ENCODE peak calls at places on chromosomes 6 and 20, in eight cellular contexts. D is PC-3, R is endothelial cell of umbilical vein, B is GM23248, A is MM.1S, V is HCT116, F is astrocyte, K is neural progenitor cell. P is an unnamed sample.

GRCh38 chr20:49278036-49278816 is at the start of gene ZNFX1:
- DNase-seq in R (peak; percentile 98), D (peak; percentile 100), K (peak; percentile 99), V (peak; percentile 94), A (peak; percentile 98), F (peak; percentile 90), B (peak; percentile 100), P (peak; percentile 99)

GRCh38 chr20:584375-585301 is 25.5 kb downstream of the TCF15 start:
- DNase-seq in K (no peak), R (no peak), V (peak; percentile 43), A (peak; percentile 37), D (peak; percentile 27), B (peak; percentile 27), F (no peak), P (no peak)

GRCh38 chr6:101085327-101085726 is 204.2 kb upstream of the ASCC3 start:
- DNase-seq in A (no peak), R (no peak), K (peak; percentile 18), D (peak; percentile 13), F (peak; percentile 66), B (no peak), V (no peak), P (no peak)

GRCh38 chr6:13653296-13653695 is 38.2 kb downstream of the NOL7 start:
- DNase-seq in D (peak; percentile 44), B (peak; percentile 52), K (no peak), R (peak; percentile 89), A (no peak), F (peak; percentile 47), V (no peak), P (no peak)

GRCh38 chr6:117989086-117989485 is 82.0 kb downstream of the SLC35F1 start:
- DNase-seq in R (no peak), D (no peak), F (no peak), A (no peak), B (no peak), K (no peak), V (no peak), P (no peak)

GRCh38 chr6:46395530-46395929 is 95.7 kb downstream of the RCAN2 start:
- DNase-seq in F (no peak), V (no peak), R (no peak), A (no peak), D (no peak), K (no peak), B (no peak), P (no peak)

GRCh38 chr20:62605236-62605948 is 36.9 kb upstream of the SLCO4A1 start:
- DNase-seq in B (no peak), A (no peak), D (no peak), V (no peak), K (no peak), R (no peak), F (no peak), P (no peak)

GRCh38 chr6:105991561-105992314 is 94.4 kb upstream of the PRDM1 start:
- DNase-seq in A (peak; percentile 36), R (peak; percentile 9), K (peak; percentile 32), B (peak; percentile 21), V (no peak), F (no peak), D (peak; percentile 22), P (peak; percentile 46)

GRCh38 chr6:158630944-158631616 is 13.5 kb downstream of the DYNLT1 start:
- DNase-seq in R (peak; percentile 45), B (peak; percentile 88), K (no peak), D (no peak), F (peak; percentile 53), A (no peak), V (no peak), P (no peak)

GRCh38 chr6:34478796-34479195 is 12.9 kb downstream of the PACSIN1 start:
- DNase-seq in D (no peak), K (no peak), A (no peak), F (no peak), V (no peak), B (no peak), R (no peak), P (no peak)

GRCh38 chr6:38269773-38270172 is 370.0 kb downstream of the BTBD9 start:
- DNase-seq in B (peak; percentile 4), R (peak; percentile 26), A (no peak), D (no peak), K (no peak), V (no peak), F (no peak), P (no peak)

GRCh38 chr6:111494951-111495350 is 11.9 kb upstream of the REV3L start:
- DNase-seq in D (no peak), A (no peak), B (no peak), V (no peak), F (no peak), K (no peak), R (peak; percentile 71), P (no peak)

GRCh38 chr6:11702796-11703130 is 75.8 kb downstream of the ADTRP start:
- DNase-seq in D (no peak), K (no peak), A (no peak), R (no peak), F (no peak), V (no peak), B (no peak), P (peak; percentile 22)

GRCh38 chr20:13953227-13953626 is 37.2 kb downstream of the SEL1L2 start:
- DNase-seq in F (no peak), K (peak; percentile 21), B (no peak), D (no peak), R (no peak), V (no peak), A (no peak), P (no peak)

GRCh38 chr6:15513801-15514711 is 148.8 kb downstream of the DTNBP1 start:
- DNase-seq in D (no peak), A (no peak), V (no peak), B (peak; percentile 64), K (no peak), R (no peak), F (no peak), P (no peak)

GRCh38 chr6:139473239-139473701 is 98.8 kb upstream of the CITED2 start:
- DNase-seq in F (peak; percentile 39), V (no peak), R (no peak), D (no peak), B (peak; percentile 53), K (peak; percentile 57), A (no peak), P (no peak)

GRCh38 chr6:110412258-110412839 is 3.0 kb downstream of the DDO start:
- DNase-seq in B (no peak), R (no peak), D (no peak), F (no peak), V (no peak), A (no peak), K (no peak), P (no peak)

GRCh38 chr6:110410534-110410933 is 4.8 kb downstream of the DDO start:
- DNase-seq in F (no peak), A (no peak), K (no peak), R (no peak), D (no peak), B (no peak), V (no peak), P (no peak)

GRCh38 chr6:110414669-110415296 is 592 bp downstream of the DDO start:
- DNase-seq in F (peak; percentile 2), D (no peak), B (no peak), R (no peak), K (no peak), A (no peak), V (no peak), P (no peak)

GRCh38 chr6:110419028-110419739 is 3.8 kb upstream of the DDO start:
- DNase-seq in R (no peak), B (no peak), A (no peak), F (no peak), D (no peak), K (no peak), V (no peak), P (no peak)

DNA sequence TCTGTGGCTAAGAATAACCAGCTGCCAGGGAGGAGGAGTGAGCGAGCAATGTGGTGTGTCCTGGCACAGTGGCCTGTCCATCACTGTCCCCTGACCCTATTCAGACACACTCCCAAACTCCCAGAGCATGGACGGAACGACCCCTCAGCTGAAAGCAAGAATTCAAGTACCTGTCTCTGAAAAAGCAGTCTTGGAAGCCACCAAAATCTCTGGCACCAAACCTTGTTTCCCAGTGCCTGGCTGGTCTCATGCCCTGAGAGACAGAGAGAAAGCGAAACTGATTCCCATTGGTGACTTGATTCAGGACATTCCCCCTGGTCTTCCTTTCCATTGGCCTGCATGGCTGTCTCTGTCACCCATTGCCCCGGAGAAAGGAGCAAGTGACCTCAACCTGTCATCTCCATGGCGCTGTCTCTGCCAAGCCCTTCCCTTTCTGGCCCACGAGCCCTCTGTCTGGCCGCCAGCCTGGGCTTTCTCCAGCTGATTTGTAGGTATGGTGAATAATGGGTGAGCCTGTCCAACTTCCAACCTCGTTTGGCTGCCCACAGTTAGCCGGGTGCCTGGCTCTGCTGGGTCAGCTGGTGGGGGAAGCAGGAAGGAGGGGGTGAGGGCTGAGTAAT is at the start of gene DDO:
- DNase-seq in R (peak; percentile 10), A (peak; percentile 40), V (no peak), D (peak; percentile 2), K (no peak), B (peak; percentile 9), F (peak; percentile 48), P (no peak)
- H3K4me3 ChIP-seq in R (no peak within 1 kb of the TSS), A (peak within 1 kb of the TSS; percentile 47), V (no peak within 1 kb of the TSS), D (no peak within 1 kb of the TSS), K (no peak within 1 kb of the TSS), B (no peak within 1 kb of the TSS), F (peak within 1 kb of the TSS; percentile 33), P (no peak within 1 kb of the TSS)

GRCh38 chr6:119348308-119349040 is 1.1 kb downstream of the MAN1A1 start:
- DNase-seq in B (peak; percentile 55), R (peak; percentile 30), V (no peak), A (peak; percentile 27), K (peak; percentile 71), D (no peak), F (peak; percentile 20), P (peak; percentile 71)

GRCh38 chr6:119349041-119349340 is 570 bp downstream of the MAN1A1 start:
- DNase-seq in V (no peak), D (no peak), A (peak; percentile 14), F (no peak), B (peak; percentile 58), R (no peak), K (no peak), P (no peak)

GRCh38 chr6:119351005-119351394 is 1.4 kb upstream of the MAN1A1 start:
- DNase-seq in R (peak; percentile 48), K (no peak), A (peak; percentile 65), V (peak; percentile 22), B (peak; percentile 75), D (peak; percentile 57), F (peak; percentile 23), P (peak; percentile 31)

GRCh38 chr6:119350202-119351004 is 842 bp upstream of the MAN1A1 start:
- DNase-seq in B (peak; percentile 90), F (peak; percentile 69), D (peak; percentile 44), R (peak; percentile 66), K (no peak), A (peak; percentile 71), V (peak; percentile 48), P (peak; percentile 68)

GRCh38 chr6:119349341-119350201 is at the start of gene MAN1A1:
- DNase-seq in A (peak; percentile 89), F (peak; percentile 58), B (peak; percentile 87), V (peak; percentile 56), R (peak; percentile 91), D (peak; percentile 78), K (peak; percentile 94), P (peak; percentile 95)
- TF ChIP-seq EZH2 in A (no peak), F (no peak), B (no peak), V (no peak), R (no peak), D (no peak), K (peak; percentile 20), P (no peak)

GRCh38 chr6:10597499-10598001 is 76.4 kb downstream of the GCNT2 start:
- DNase-seq in B (no peak), F (no peak), D (no peak), R (no peak), K (no peak), A (no peak), V (no peak), P (no peak)
- H3K4me1 ChIP-seq in B (no peaks in the 10 kb centered on the region), F (no peaks in the 10 kb centered on the region), D (peaks cover 7% of the 10 kb centered on the region), R (no peaks in the 10 kb centered on the region), K (peaks cover 46% of the 10 kb centered on the region), A (no peaks in the 10 kb centered on the region), V (peaks cover 4% of the 10 kb centered on the region), P (no peaks in the 10 kb centered on the region)

GRCh38 chr20:47576516-47577033 is 74.9 kb downstream of the NCOA3 start:
- DNase-seq in K (peak; percentile 32), A (peak; percentile 71), F (peak; percentile 91), B (peak; percentile 74), V (peak; percentile 85), D (peak; percentile 93), R (peak; percentile 95), P (peak; percentile 79)
- H3K4me3 ChIP-seq in K (no peak overlapping the region), A (peak overlapping the region; percentile 3), F (no peak overlapping the region), B (peak overlapping the region; percentile 59), V (peak overlapping the region; percentile 25), D (peak overlapping the region; percentile 36), R (peak overlapping the region; percentile 58), P (peak overlapping the region; percentile 8)

P was measured in hepatocyte.